ENCODE peak calls at places on chromosomes 7 and 10, in four cellular contexts. X, V, N and Y are unnamed samples.

GRCh38 chr7:71770269-71770907 is 638.4 kb downstream of the GALNT17 start:
- DNase-seq in X (no peak), V (no peak), N (no peak), Y (no peak)

GRCh38 chr7:111068618-111069017 is 22.3 kb upstream of the LRRN3 start:
- DNase-seq in N (no peak), V (no peak), X (no peak), Y (no peak)

GRCh38 chr10:85598646-85599045 is 767.9 kb downstream of the GRID1 start:
- DNase-seq in N (no peak), V (no peak), X (no peak), Y (no peak)

GRCh38 chr10:69866246-69866687 is 64.6 kb downstream of the COL13A1 start:
- DNase-seq in V (no peak), N (no peak), X (no peak), Y (no peak)

GRCh38 chr10:35668865-35669650 is 27.0 kb upstream of the FZD8 start:
- DNase-seq in X (no peak), V (no peak), N (no peak), Y (no peak)

GRCh38 chr7:1466524-1467271 is 7.4 kb upstream of the MICALL2 start:
- DNase-seq in N (no peak), X (peak), V (peak), Y (peak)

GRCh38 chr10:73876157-73876556 is 1.8 kb upstream of the CAMK2G start:
- DNase-seq in V (no peak), X (no peak), N (no peak), Y (no peak)

GRCh38 chr10:119817991-119818888 is 54.4 kb downstream of the MCMBP start:
- DNase-seq in V (peak), N (no peak), X (peak), Y (peak)

GRCh38 chr7:17856251-17856650 is 84.0 kb downstream of the SNX13 start:
- DNase-seq in V (no peak), X (no peak), N (no peak), Y (no peak)

GRCh38 chr10:480498-480927 is 209.0 kb downstream of the DIP2C start:
- DNase-seq in X (no peak), V (no peak), N (no peak), Y (no peak)

GRCh38 chr10:3172081-3172445 is 519 bp downstream of the PITRM1 start:
- DNase-seq in X (peak), N (peak), V (no peak), Y (no peak)

GRCh38 chr10:92822964-92823363 is 25.4 kb upstream of the EXOC6 start:
- DNase-seq in V (no peak), X (no peak), N (no peak), Y (no peak)

GRCh38 chr10:120553911-120554310 is 96.9 kb downstream of the PLPP4 start:
- DNase-seq in V (no peak), N (no peak), X (no peak), Y (no peak)

GRCh38 chr10:44263771-44264170 is 121.1 kb downstream of the CXCL12 start:
- DNase-seq in V (no peak), X (peak), N (no peak), Y (no peak)

GRCh38 chr7:13920053-13920697 is 69.3 kb downstream of the ETV1 start:
- DNase-seq in N (peak), V (no peak), X (peak), Y (no peak)

GRCh38 chr7:148291799-148292198 is 298.8 kb upstream of the C7orf33 start:
- DNase-seq in X (no peak), V (no peak), N (no peak), Y (no peak)